ENCODE peak calls at places on chromosome 22, in four cellular contexts. H is HEK293T, K is HepG2, J is GM12878. I is an unnamed sample.

GRCh38 chr22:31995046-31995445 is 48.0 kb upstream of the SLC5A1 start:
- DNase-seq in H (peak), K (no peak), J (no peak), I (no peak)

GRCh38 chr22:46860562-46860961 is 98.1 kb downstream of the TBC1D22A start:
- DNase-seq in K (no peak), J (no peak), H (no peak), I (no peak)

GRCh38 chr22:43876866-43877509 is 14.7 kb upstream of the SULT4A1 start:
- DNase-seq in H (no peak), J (no peak), K (no peak), I (no peak)

GRCh38 chr22:17968126-17968525 is 56.2 kb downstream of the MICAL3 start:
- DNase-seq in H (no peak), J (no peak), K (no peak), I (no peak)

GRCh38 chr22:19962909-19963806 is 21.5 kb upstream of the TXNRD2 start:
- DNase-seq in K (peak), J (no peak), H (no peak), I (no peak)

GRCh38 chr22:33883561-33883960 is 36.7 kb downstream of the LARGE1 start:
- DNase-seq in H (no peak), J (peak), K (no peak), I (no peak)

GRCh38 chr22:39283312-39284141 is 35.9 kb downstream of the RPL3 start:
- DNase-seq in K (peak), J (no peak), H (no peak), I (peak)

GRCh38 chr22:42163515-42163914 is 32.9 kb upstream of the CYP2D6 start:
- DNase-seq in J (no peak), H (no peak), K (no peak), I (no peak)

GRCh38 chr22:44167501-44167900 is 13.2 kb upstream of the PARVG start:
- DNase-seq in K (no peak), H (no peak), J (no peak), I (no peak)

GRCh38 chr22:33921576-33922181 is 1.4 kb upstream of the LARGE1 start:
- DNase-seq in J (no peak), H (peak), K (peak), I (no peak)

GRCh38 chr22:25754527-25755202 is 12.7 kb downstream of the MYO18B start:
- DNase-seq in J (no peak), K (no peak), H (no peak), I (no peak)

GRCh38 chr22:17733484-17733883 is 40.8 kb downstream of the BID start:
- DNase-seq in K (no peak), J (no peak), H (no peak), I (no peak)

GRCh38 chr22:41910599-41911291 is 4.1 kb downstream of the SHISA8 start:
- DNase-seq in J (no peak), K (no peak), H (no peak), I (no peak)

GRCh38 chr22:23306438-23306921 is 126.2 kb downstream of the BCR start:
- DNase-seq in H (no peak), J (no peak), K (no peak), I (no peak)

GRCh38 chr22:23302171-23303002 is 122.1 kb downstream of the BCR start:
- DNase-seq in K (no peak), J (no peak), H (no peak), I (peak)

GRCh38 chr22:23305321-23305910 is 125.1 kb downstream of the BCR start:
- DNase-seq in K (no peak), H (no peak), J (no peak), I (no peak)

GRCh38 chr22:23306926-23307325 is 126.6 kb downstream of the BCR start:
- DNase-seq in K (no peak), J (no peak), H (no peak), I (no peak)

DNA sequence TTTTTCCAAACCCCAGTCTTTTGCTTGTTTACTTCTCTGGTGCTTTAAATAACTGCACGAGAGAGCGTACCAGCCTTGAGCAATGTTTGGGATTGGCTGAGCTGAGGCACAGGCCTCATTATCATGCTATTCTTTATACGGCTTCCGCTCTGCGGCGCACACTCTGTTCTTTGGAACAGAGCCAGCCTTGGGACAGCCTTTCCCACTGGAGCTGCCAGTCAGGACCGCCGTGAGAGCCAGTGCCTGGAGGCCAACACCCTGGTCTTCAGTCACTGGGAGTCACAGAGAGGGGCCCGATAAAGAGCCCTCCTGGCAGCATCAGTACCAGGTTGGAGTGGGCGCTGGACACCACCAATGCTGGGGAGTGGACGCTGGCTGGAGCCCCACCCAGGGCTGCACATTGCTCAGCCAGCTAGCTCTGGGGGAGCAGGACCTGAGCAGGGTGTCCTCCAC is 125.6 kb downstream of the BCR start:
- DNase-seq in J (no peak), K (no peak), H (no peak), I (no peak)
- TF ChIP-seq FOXK2 in J (no peak), K (no peak), H (no peak), I (no peak)

GRCh38 chr22:27331526-27332281 is 469.9 kb downstream of the MN1 start:
- DNase-seq in K (peak), J (no peak), H (peak), I (no peak)
- TF ChIP-seq FOXK2 in K (no peak), J (no peak), H (no peak), I (no peak)

GRCh38 chr22:23243006-23243573 is 62.8 kb downstream of the BCR start:
- DNase-seq in H (no peak), J (peak), K (no peak), I (peak)
- TF ChIP-seq FOXK2 in H (no peak), J (no peak), K (no peak), I (no peak)

GRCh38 chr22:35839811-35840739 is 122.4 kb downstream of the APOL5 start:
- DNase-seq in K (no peak), J (no peak), H (peak), I (peak)
- TF ChIP-seq FOXK2 in K (no peak), J (no peak), H (peak), I (peak)

GRCh38 chr22:40320687-40321086 is 25.6 kb upstream of the ADSL start:
- DNase-seq in K (no peak), J (no peak), H (no peak), I (no peak)
- TF ChIP-seq FOXK2 in K (no peak), J (no peak), H (no peak), I (no peak)

GRCh38 chr22:50454556-50455075 is 20.2 kb downstream of the SBF1 start:
- DNase-seq in J (no peak), K (no peak), H (no peak), I (no peak)

GRCh38 chr22:50455201-50455600 is 19.6 kb downstream of the SBF1 start:
- DNase-seq in K (no peak), J (no peak), H (no peak), I (no peak)

GRCh38 chr22:50456466-50457234 is 18.2 kb downstream of the SBF1 start:
- DNase-seq in H (no peak), K (no peak), J (no peak), I (peak)

GRCh38 chr22:50459016-50459415 is 15.8 kb downstream of the SBF1 start:
- DNase-seq in J (no peak), H (no peak), K (no peak), I (no peak)

GRCh38 chr22:50456026-50456425 is 18.8 kb downstream of the SBF1 start:
- DNase-seq in J (no peak), K (no peak), H (no peak), I (no peak)
- TF ChIP-seq FOXK2 in J (no peak), K (no peak), H (no peak), I (no peak)

DNA sequence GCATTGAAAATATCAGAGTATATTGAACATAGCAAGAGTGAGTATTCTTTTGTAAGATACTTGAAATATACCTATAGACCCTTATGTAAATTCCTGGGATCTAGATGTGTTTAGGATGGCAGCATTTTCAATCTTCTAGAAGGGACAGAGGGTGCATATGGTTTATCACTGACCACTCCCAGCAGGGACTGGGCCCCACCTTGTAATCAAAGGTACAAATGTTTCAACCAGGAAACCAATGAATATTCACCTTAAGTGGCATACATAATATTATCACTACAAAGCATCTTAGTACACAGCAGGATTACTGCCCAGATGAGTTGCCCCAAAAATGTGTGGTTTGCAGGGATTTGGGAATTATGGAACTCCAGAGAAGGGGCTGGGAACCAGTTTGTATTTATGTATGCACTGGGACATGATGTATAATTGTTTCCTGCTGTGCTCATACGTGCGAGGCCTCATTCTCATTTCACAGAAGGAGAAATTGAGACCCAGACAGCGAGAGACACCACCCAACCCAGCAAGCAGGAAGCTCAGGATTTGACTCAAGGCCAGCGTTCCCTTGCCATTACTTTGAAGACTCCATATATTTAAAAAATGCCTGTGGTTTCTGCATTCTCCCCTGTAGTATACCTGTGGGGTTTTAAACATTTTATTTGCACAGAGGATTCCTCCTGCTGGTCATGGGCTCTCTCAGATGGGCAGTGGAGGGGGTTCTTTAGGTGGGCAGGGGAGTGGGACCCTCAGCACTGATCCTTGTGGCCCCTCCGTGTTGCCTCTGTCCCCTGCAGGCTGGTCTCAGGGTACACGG is 5.2 kb downstream of the APOL4 start:
- DNase-seq in J (no peak), K (no peak), H (no peak), I (no peak)
- TF ChIP-seq FOXK2 in J (no peak), K (no peak), H (no peak), I (no peak)

GRCh38 chr22:37624876-37625275 is 14.6 kb upstream of the SH3BP1 start:
- DNase-seq in K (no peak), J (no peak), H (no peak), I (no peak)

GRCh38 chr22:37625737-37626136 is 13.7 kb upstream of the SH3BP1 start:
- DNase-seq in J (no peak), H (no peak), K (no peak), I (no peak)

GRCh38 chr22:37624017-37624365 is 15.4 kb downstream of the GGA1 start:
- DNase-seq in H (no peak), K (no peak), J (no peak), I (no peak)

GRCh38 chr22:37621352-37621860 is 12.8 kb downstream of the GGA1 start:
- DNase-seq in K (no peak), H (no peak), J (no peak), I (no peak)

GRCh38 chr22:37623075-37624016 is 14.7 kb downstream of the GGA1 start:
- DNase-seq in H (peak), J (no peak), K (peak), I (peak)
- TF ChIP-seq FOXK2 in H (no peak), J (no peak), K (no peak), I (no peak)

GRCh38 chr22:23204125-23204488 is 23.8 kb downstream of the BCR start:
- DNase-seq in H (no peak), K (no peak), J (no peak), I (no peak)

GRCh38 chr22:23207786-23208325 is 27.5 kb downstream of the BCR start:
- DNase-seq in J (no peak), H (no peak), K (no peak), I (peak)

GRCh38 chr22:23204541-23205157 is 24.3 kb downstream of the BCR start:
- DNase-seq in J (no peak), K (no peak), H (no peak), I (no peak)

GRCh38 chr22:23205330-23205729 is 25.0 kb downstream of the BCR start:
- DNase-seq in J (no peak), H (no peak), K (no peak), I (no peak)

GRCh38 chr22:23206915-23207314 is 26.6 kb downstream of the BCR start:
- DNase-seq in K (no peak), H (no peak), J (no peak), I (peak)
- TF ChIP-seq FOXK2 in K (no peak), H (no peak), J (no peak), I (no peak)